ENCODE peak calls at places on chromosomes 13 and 19, in nine cellular contexts. C, R, E, J, F, B, H, D and P are unnamed samples.

GRCh38 chr13:102774596-102775375 is 1.2 kb upstream of the TEX30 start:
- DNase-seq in C (no peak), R (no peak), E (peak; percentile 12), J (no peak), F (no peak), B (no peak), H (no peak), D (no peak), P (no peak)

GRCh38 chr13:36395280-36395679 is 37.0 kb upstream of the CCNA1 start:
- DNase-seq in C (no peak), R (no peak), E (no peak), J (no peak), F (no peak), B (no peak), H (no peak), D (no peak), P (peak; percentile 19)

GRCh38 chr13:52399708-52400107 is 6.3 kb downstream of the THSD1 start:
- DNase-seq in C (no peak), R (no peak), E (no peak), J (no peak), F (no peak), B (no peak), H (no peak), D (no peak), P (peak; percentile 6)

GRCh38 chr19:37999309-38000213 is 92.6 kb downstream of the SIPA1L3 start:
- DNase-seq in C (no peak), R (no peak), E (no peak), J (peak; percentile 66), F (no peak), B (no peak), H (no peak), D (no peak), P (no peak)

GRCh38 chr19:8245869-8246835 is 37.0 kb downstream of the CERS4 start:
- DNase-seq in C (no peak), R (no peak), E (no peak), J (no peak), F (no peak), B (no peak), H (no peak), D (no peak), P (no peak)

GRCh38 chr19:46958542-46958941 is 61.1 kb upstream of the NPAS1 start:
- DNase-seq in C (no peak), R (no peak), E (peak; percentile 24), J (no peak), F (no peak), B (no peak), H (no peak), D (no peak), P (peak; percentile 44)

GRCh38 chr13:49516467-49516866 is 20.7 kb downstream of the PHF11 start:
- DNase-seq in C (no peak), R (no peak), E (no peak), J (no peak), F (no peak), B (no peak), H (no peak), D (no peak), P (no peak)

GRCh38 chr13:98285852-98286594 is 109.0 kb upstream of the RNF113B start:
- DNase-seq in C (no peak), R (no peak), E (no peak), J (no peak), F (no peak), B (no peak), H (no peak), D (no peak), P (no peak)

GRCh38 chr13:29954082-29955043 is 103.9 kb upstream of the UBL3 start:
- DNase-seq in C (no peak), R (no peak), E (no peak), J (no peak), F (peak; percentile 78), B (no peak), H (no peak), D (peak; percentile 51), P (peak; percentile 16)

GRCh38 chr13:87999791-88000190 is 328.6 kb downstream of the SLITRK5 start:
- DNase-seq in C (no peak), R (no peak), E (no peak), J (no peak), F (no peak), B (no peak), H (no peak), D (no peak), P (no peak)

GRCh38 chr19:19111967-19112580 is 26.2 kb downstream of the TMEM161A start:
- DNase-seq in C (no peak), R (no peak), E (no peak), J (no peak), F (peak; percentile 84), B (no peak), H (no peak), D (no peak), P (no peak)

GRCh38 chr19:49758292-49758691 is 4.8 kb downstream of the TSKS start:
- DNase-seq in C (no peak), R (no peak), E (no peak), J (no peak), F (no peak), B (no peak), H (no peak), D (no peak), P (no peak)

GRCh38 chr19:50333737-50334617 is 4.8 kb upstream of the KCNC3 start:
- DNase-seq in C (no peak), R (no peak), E (peak; percentile 86), J (peak; percentile 77), F (peak; percentile 84), B (peak; percentile 86), H (peak; percentile 84), D (peak; percentile 86), P (peak; percentile 87)

GRCh38 chr19:28296506-28296905 is 916.4 kb downstream of the UQCRFS1 start:
- DNase-seq in C (no peak), R (no peak), E (no peak), J (no peak), F (no peak), B (no peak), H (no peak), D (no peak), P (no peak)

GRCh38 chr19:48637948-48638830 is 1.0 kb upstream of the DBP start:
- DNase-seq in C (no peak), R (peak; percentile 92), E (peak; percentile 94), J (peak; percentile 77), F (peak; percentile 90), B (peak; percentile 91), H (peak; percentile 88), D (peak; percentile 89), P (peak; percentile 97)
- H3K4me3 ChIP-seq in C (peak overlapping the region; percentile 75), R (peak overlapping the region; percentile 82), E (peak overlapping the region; percentile 29), J (peak overlapping the region; percentile 81), F (peak overlapping the region; percentile 74), B (no peak overlapping the region), H (peak overlapping the region; percentile 85), D (peak overlapping the region; percentile 84), P (peak overlapping the region; percentile 73)

DNA sequence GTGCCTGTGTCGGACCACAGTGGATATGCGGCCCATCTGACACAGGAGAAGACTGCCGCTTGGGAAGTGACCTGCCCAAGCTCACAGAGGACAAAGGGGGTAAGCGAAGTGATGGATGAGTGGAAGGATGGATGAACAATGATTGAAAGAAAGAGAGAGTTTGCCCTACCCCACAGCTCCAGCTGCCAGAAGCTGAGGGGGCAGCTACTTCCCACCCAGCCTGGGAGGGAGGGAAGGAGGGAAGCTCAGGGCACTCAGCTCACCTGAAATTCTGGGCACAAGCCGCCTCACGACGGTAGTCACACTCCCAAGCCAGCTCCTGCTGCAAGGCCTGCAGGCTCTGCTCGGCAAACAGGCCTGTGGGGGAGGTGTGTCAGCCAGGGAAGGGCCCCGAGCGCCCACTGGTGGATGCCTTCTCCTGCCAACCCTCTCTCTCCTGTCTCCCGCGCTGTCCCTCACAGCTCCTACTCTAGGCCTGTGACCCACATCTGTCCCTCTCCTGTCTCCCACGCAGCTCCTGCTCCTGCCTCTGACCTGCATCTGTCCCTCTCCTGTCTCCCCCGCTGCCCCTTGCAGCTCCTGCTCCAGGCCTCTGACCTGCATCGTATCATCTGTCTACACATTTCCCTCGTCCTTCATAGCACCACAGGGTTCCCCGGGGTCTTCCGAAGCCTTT is 12.0 kb upstream of the NUMBL start:
- DNase-seq in C (no peak), R (no peak), E (peak; percentile 70), J (peak; percentile 66), F (no peak), B (no peak), H (no peak), D (no peak), P (no peak)
- TF ChIP-seq CTCF in C (no peak), R (no peak), E (peak; percentile 53), J (peak; percentile 66), F (peak; percentile 18), B (no peak), H (peak; percentile 23), D (no peak), P (no peak)

DNA sequence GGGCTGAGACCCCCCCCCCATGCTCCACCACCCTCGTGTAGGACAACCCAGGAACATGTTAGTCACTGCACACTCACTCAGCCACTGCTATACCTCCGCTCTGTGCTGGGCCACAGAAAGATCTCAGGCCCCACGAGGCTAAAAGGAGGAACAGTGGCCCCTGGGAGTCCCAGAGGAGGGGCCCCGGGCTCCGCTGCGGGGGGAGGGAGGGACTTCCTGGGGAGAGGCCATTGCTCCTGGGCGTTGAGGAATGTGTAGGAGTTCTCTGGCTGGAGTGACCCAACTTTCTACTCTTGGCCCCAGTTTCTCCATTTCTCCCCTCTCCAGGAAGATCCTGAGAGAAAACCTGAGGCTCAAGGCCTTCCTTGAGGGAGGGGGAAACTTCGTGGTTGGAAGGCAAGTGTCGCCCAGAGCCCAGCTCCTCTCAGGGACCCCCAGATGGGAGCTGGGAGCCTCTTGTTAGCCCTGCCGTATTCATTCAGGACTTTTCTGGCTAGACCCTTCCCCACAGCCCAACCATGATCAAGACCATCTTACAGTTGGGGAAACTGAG is 13.6 kb downstream of the ONECUT3 start:
- DNase-seq in C (no peak), R (no peak), E (no peak), J (no peak), F (no peak), B (no peak), H (no peak), D (no peak), P (no peak)
- H3K4me3 ChIP-seq in C (no peak overlapping the region), R (no peak overlapping the region), E (no peak overlapping the region), J (no peak overlapping the region), F (no peak overlapping the region), B (no peak overlapping the region), H (no peak overlapping the region), D (no peak overlapping the region), P (no peak overlapping the region)

GRCh38 chr19:40672573-40673299 is 17.7 kb downstream of the NUMBL start:
- DNase-seq in C (no peak), R (no peak), E (no peak), J (no peak), F (no peak), B (no peak), H (no peak), D (no peak), P (no peak)

GRCh38 chr19:40672038-40672437 is 18.4 kb downstream of the NUMBL start:
- DNase-seq in C (no peak), R (no peak), E (no peak), J (no peak), F (no peak), B (no peak), H (no peak), D (no peak), P (no peak)

GRCh38 chr19:40668991-40669614 is 21.3 kb downstream of the NUMBL start:
- DNase-seq in C (no peak), R (no peak), E (no peak), J (no peak), F (no peak), B (no peak), H (no peak), D (no peak), P (no peak)

GRCh38 chr19:40673377-40673776 is 17.1 kb downstream of the NUMBL start:
- DNase-seq in C (no peak), R (no peak), E (no peak), J (no peak), F (no peak), B (no peak), H (no peak), D (no peak), P (no peak)

GRCh38 chr19:40671404-40671803 is 19.0 kb downstream of the NUMBL start:
- DNase-seq in C (no peak), R (no peak), E (no peak), J (peak; percentile 48), F (no peak), B (no peak), H (no peak), D (no peak), P (no peak)
- TF ChIP-seq CTCF in C (no peak), R (no peak), E (no peak), J (no peak), F (no peak), B (no peak), H (no peak), D (no peak), P (no peak)